ENCODE peak calls at places on chromosomes 6 and 20, in ten cellular contexts. A, Z, I, K, X, W, Q, H, L and D are unnamed samples.

GRCh38 chr6:161227004-161227950 is 46.6 kb downstream of the AGPAT4 start:
- DNase-seq in A (no peak), Z (no peak), I (no peak), K (no peak), X (peak; percentile 35), W (no peak), Q (no peak), H (no peak), L (no peak), D (no peak)

GRCh38 chr6:157045831-157046454 is 268.8 kb downstream of the ARID1B start:
- DNase-seq in A (no peak), Z (no peak), I (no peak), K (no peak), X (peak; percentile 73), W (no peak), Q (no peak), H (no peak), L (no peak), D (no peak)

GRCh38 chr6:87588756-87589407 is 905 bp downstream of the RARS2 start:
- DNase-seq in A (no peak), Z (no peak), I (no peak), K (no peak), X (peak; percentile 32), W (no peak), Q (no peak), H (no peak), L (no peak), D (no peak)

GRCh38 chr6:146027586-146028249 is 1.1 kb upstream of the GRM1 start:
- DNase-seq in A (no peak), Z (no peak), I (no peak), K (no peak), X (no peak), W (no peak), Q (no peak), H (no peak), L (no peak), D (peak; percentile 10)

GRCh38 chr6:88982720-88983119 is 19.3 kb upstream of the RNGTT start:
- DNase-seq in A (peak; percentile 43), Z (no peak), I (peak; percentile 50), K (peak; percentile 72), X (peak; percentile 93), W (no peak), Q (peak; percentile 69), H (peak; percentile 56), L (no peak), D (peak; percentile 57)

GRCh38 chr20:19254086-19254821 is 41.8 kb downstream of the SLC24A3 start:
- DNase-seq in A (no peak), Z (no peak), I (no peak), K (no peak), X (no peak), W (no peak), Q (no peak), H (no peak), L (no peak), D (no peak)

GRCh38 chr20:362271-363254 is 15.7 kb downstream of the NRSN2 start:
- DNase-seq in A (peak; percentile 69), Z (no peak), I (no peak), K (peak; percentile 91), X (peak; percentile 81), W (peak; percentile 87), Q (peak; percentile 82), H (peak; percentile 88), L (no peak), D (peak; percentile 59)

GRCh38 chr20:44324343-44324742 is 12.5 kb upstream of the R3HDML start:
- DNase-seq in A (no peak), Z (no peak), I (no peak), K (no peak), X (no peak), W (peak; percentile 82), Q (no peak), H (no peak), L (no peak), D (no peak)

GRCh38 chr6:15621203-15622044 is 41.4 kb downstream of the DTNBP1 start:
- DNase-seq in A (peak; percentile 63), Z (peak; percentile 40), I (no peak), K (no peak), X (peak; percentile 8), W (peak; percentile 64), Q (peak; percentile 65), H (peak; percentile 52), L (no peak), D (peak; percentile 39)

GRCh38 chr6:47714802-47715201 is 16.4 kb downstream of the ADGRF4 start:
- DNase-seq in A (no peak), Z (no peak), I (no peak), K (no peak), X (no peak), W (no peak), Q (no peak), H (no peak), L (no peak), D (no peak)

GRCh38 chr6:56637640-56638039 is 5.0 kb downstream of the DST start:
- DNase-seq in A (no peak), Z (no peak), I (no peak), K (peak; percentile 24), X (peak; percentile 91), W (no peak), Q (no peak), H (no peak), L (no peak), D (peak; percentile 29)

GRCh38 chr6:85494551-85495337 is 44.9 kb downstream of the NT5E start:
- DNase-seq in A (no peak), Z (no peak), I (no peak), K (no peak), X (no peak), W (no peak), Q (no peak), H (no peak), L (no peak), D (no peak)

GRCh38 chr6:150967910-150968309 is 102.4 kb downstream of the MTHFD1L start:
- DNase-seq in A (no peak), Z (no peak), I (no peak), K (no peak), X (no peak), W (no peak), Q (no peak), H (no peak), L (no peak), D (no peak)

GRCh38 chr6:150967381-150967780 is 101.9 kb downstream of the MTHFD1L start:
- DNase-seq in A (no peak), Z (no peak), I (no peak), K (no peak), X (no peak), W (no peak), Q (no peak), H (no peak), L (no peak), D (no peak)

GRCh38 chr6:150966786-150967185 is 101.3 kb downstream of the MTHFD1L start:
- DNase-seq in A (no peak), Z (no peak), I (no peak), K (peak; percentile 27), X (no peak), W (no peak), Q (no peak), H (no peak), L (no peak), D (no peak)

GRCh38 chr6:150962436-150962835 is 96.9 kb downstream of the MTHFD1L start:
- DNase-seq in A (no peak), Z (no peak), I (no peak), K (no peak), X (no peak), W (no peak), Q (no peak), H (no peak), L (no peak), D (no peak)

GRCh38 chr6:150964765-150965164 is 99.3 kb downstream of the MTHFD1L start:
- DNase-seq in A (no peak), Z (no peak), I (no peak), K (no peak), X (no peak), W (no peak), Q (no peak), H (no peak), L (no peak), D (no peak)
- TF ChIP-seq CTCF in A (no peak), Z (no peak), I (no peak), K (peak; percentile 20), X (no peak), W (no peak), Q (no peak), H (no peak), L (no peak), D (no peak)

GRCh38 chr6:165488624-165489295 is 174.3 kb downstream of the PDE10A start:
- DNase-seq in A (no peak), Z (no peak), I (no peak), K (no peak), X (no peak), W (no peak), Q (no peak), H (no peak), L (no peak), D (no peak)
- TF ChIP-seq CTCF in A (no peak), Z (no peak), I (no peak), K (no peak), X (no peak), W (no peak), Q (no peak), H (no peak), L (no peak), D (no peak)

GRCh38 chr6:163376167-163376566 is 38.4 kb upstream of the QKI start:
- DNase-seq in A (no peak), Z (no peak), I (no peak), K (no peak), X (no peak), W (no peak), Q (no peak), H (no peak), L (no peak), D (no peak)
- TF ChIP-seq CTCF in A (no peak), Z (no peak), I (no peak), K (no peak), X (no peak), W (no peak), Q (no peak), H (no peak), L (no peak), D (no peak)

GRCh38 chr6:16819752-16820151 is 58.5 kb upstream of the ATXN1 start:
- DNase-seq in A (no peak), Z (no peak), I (no peak), K (no peak), X (peak; percentile 48), W (no peak), Q (no peak), H (no peak), L (no peak), D (no peak)
- TF ChIP-seq CTCF in A (no peak), Z (no peak), I (no peak), K (peak; percentile 30), X (peak; percentile 49), W (no peak), Q (no peak), H (no peak), L (no peak), D (no peak)

DNA sequence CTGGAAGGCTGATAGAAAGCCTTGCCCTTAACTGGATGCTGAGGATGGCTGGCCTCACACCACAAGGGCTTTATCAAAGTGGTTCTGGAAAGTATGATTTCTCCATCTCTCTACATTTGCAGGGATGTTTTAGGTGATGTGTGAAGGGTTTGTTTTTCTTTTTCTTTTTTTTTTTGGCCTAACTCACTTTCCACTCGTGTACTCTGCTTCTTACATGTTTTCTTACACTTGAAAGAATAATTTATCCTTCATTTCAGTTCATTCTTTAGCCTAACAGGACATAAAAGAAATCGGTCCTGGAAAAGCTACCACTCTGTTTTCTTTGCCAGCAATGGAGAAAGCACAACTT is 41.2 kb downstream of the ISM1 start:
- DNase-seq in A (no peak), Z (no peak), I (no peak), K (no peak), X (no peak), W (no peak), Q (no peak), H (no peak), L (no peak), D (no peak)
- TF ChIP-seq CTCF in A (no peak), Z (peak; percentile 5), I (no peak), K (peak; percentile 35), X (no peak), W (no peak), Q (no peak), H (no peak), L (peak; percentile 8), D (no peak)

GRCh38 chr6:75094614-75095321 is 111.1 kb downstream of the COL12A1 start:
- DNase-seq in A (peak; percentile 27), Z (no peak), I (no peak), K (no peak), X (peak; percentile 94), W (no peak), Q (no peak), H (no peak), L (no peak), D (no peak)
- TF ChIP-seq CTCF in A (no peak), Z (no peak), I (no peak), K (no peak), X (peak; percentile 19), W (no peak), Q (no peak), H (no peak), L (no peak), D (no peak)